ENCODE peak calls at places on chromosomes 6 and 20, in nine cellular contexts. One of them, this sample, is unnamed.

GRCh38 chr20:48904566-48905321 is 16.8 kb upstream of the ARFGEF2 start:
- DNase-seq in kidney tubule cell: peak
- DNase-seq in activated CD4-positive, alpha-beta T cell treated with anti-CD3 and anti-CD28 coated beads for 24 hours: peak
- DNase-seq in psoas muscle: no peak
- DNase-seq in NCI-H187: peak
- DNase-seq in GM06990: no peak
- DNase-seq in NCI-H2081: peak
- DNase-seq in iris pigment epithelial cell: peak
- DNase-seq in HT-29: peak
- DNase-seq in this sample: no peak

GRCh38 chr6:1774541-1774940 is 164.8 kb downstream of the FOXC1 start:
- DNase-seq in kidney tubule cell: peak
- DNase-seq in activated CD4-positive, alpha-beta T cell treated with anti-CD3 and anti-CD28 coated beads for 24 hours: no peak
- DNase-seq in psoas muscle: no peak
- DNase-seq in NCI-H187: no peak
- DNase-seq in GM06990: no peak
- DNase-seq in NCI-H2081: no peak
- DNase-seq in iris pigment epithelial cell: peak
- DNase-seq in HT-29: no peak
- DNase-seq in this sample: no peak

GRCh38 chr6:90764001-90764400 is 177.1 kb upstream of the MAP3K7 start:
- DNase-seq in kidney tubule cell: no peak
- DNase-seq in activated CD4-positive, alpha-beta T cell treated with anti-CD3 and anti-CD28 coated beads for 24 hours: no peak
- DNase-seq in psoas muscle: no peak
- DNase-seq in NCI-H187: no peak
- DNase-seq in GM06990: no peak
- DNase-seq in NCI-H2081: no peak
- DNase-seq in iris pigment epithelial cell: peak
- DNase-seq in HT-29: no peak
- DNase-seq in this sample: no peak

GRCh38 chr6:122718616-122719015 is 60.9 kb upstream of the FABP7 start:
- DNase-seq in kidney tubule cell: no peak
- DNase-seq in activated CD4-positive, alpha-beta T cell treated with anti-CD3 and anti-CD28 coated beads for 24 hours: no peak
- DNase-seq in psoas muscle: no peak
- DNase-seq in NCI-H187: no peak
- DNase-seq in GM06990: no peak
- DNase-seq in NCI-H2081: no peak
- DNase-seq in iris pigment epithelial cell: no peak
- DNase-seq in HT-29: no peak
- DNase-seq in this sample: no peak

GRCh38 chr6:10518461-10519216 is 2.5 kb upstream of the GCNT2 start:
- DNase-seq in kidney tubule cell: peak
- DNase-seq in activated CD4-positive, alpha-beta T cell treated with anti-CD3 and anti-CD28 coated beads for 24 hours: no peak
- DNase-seq in psoas muscle: no peak
- DNase-seq in NCI-H187: no peak
- DNase-seq in GM06990: no peak
- DNase-seq in NCI-H2081: no peak
- DNase-seq in iris pigment epithelial cell: peak
- DNase-seq in HT-29: peak
- DNase-seq in this sample: no peak

GRCh38 chr6:149933036-149933435 is 8.8 kb upstream of the ULBP2 start:
- DNase-seq in kidney tubule cell: no peak
- DNase-seq in activated CD4-positive, alpha-beta T cell treated with anti-CD3 and anti-CD28 coated beads for 24 hours: no peak
- DNase-seq in psoas muscle: no peak
- DNase-seq in NCI-H187: no peak
- DNase-seq in GM06990: no peak
- DNase-seq in NCI-H2081: no peak
- DNase-seq in iris pigment epithelial cell: no peak
- DNase-seq in HT-29: no peak
- DNase-seq in this sample: peak

GRCh38 chr20:31497838-31498540 is 16.3 kb upstream of the HM13 start:
- DNase-seq in kidney tubule cell: peak
- DNase-seq in activated CD4-positive, alpha-beta T cell treated with anti-CD3 and anti-CD28 coated beads for 24 hours: no peak
- DNase-seq in psoas muscle: peak
- DNase-seq in NCI-H187: no peak
- DNase-seq in GM06990: no peak
- DNase-seq in NCI-H2081: no peak
- DNase-seq in iris pigment epithelial cell: no peak
- DNase-seq in HT-29: no peak
- DNase-seq in this sample: no peak

GRCh38 chr6:7974932-7975763 is 64.6 kb upstream of the TXNDC5 start:
- DNase-seq in kidney tubule cell: peak
- DNase-seq in activated CD4-positive, alpha-beta T cell treated with anti-CD3 and anti-CD28 coated beads for 24 hours: no peak
- DNase-seq in psoas muscle: peak
- DNase-seq in NCI-H187: no peak
- DNase-seq in GM06990: no peak
- DNase-seq in NCI-H2081: no peak
- DNase-seq in iris pigment epithelial cell: peak
- DNase-seq in HT-29: peak
- DNase-seq in this sample: peak

GRCh38 chr6:6546318-6547110 is 42.0 kb upstream of the LY86 start:
- DNase-seq in kidney tubule cell: peak
- DNase-seq in activated CD4-positive, alpha-beta T cell treated with anti-CD3 and anti-CD28 coated beads for 24 hours: peak
- DNase-seq in psoas muscle: peak
- DNase-seq in NCI-H187: no peak
- DNase-seq in GM06990: peak
- DNase-seq in NCI-H2081: no peak
- DNase-seq in iris pigment epithelial cell: peak
- DNase-seq in HT-29: no peak
- DNase-seq in this sample: no peak

GRCh38 chr6:154868143-154868594 is 126.9 kb upstream of the TIAM2 start:
- DNase-seq in kidney tubule cell: peak
- DNase-seq in activated CD4-positive, alpha-beta T cell treated with anti-CD3 and anti-CD28 coated beads for 24 hours: no peak
- DNase-seq in psoas muscle: no peak
- DNase-seq in NCI-H187: no peak
- DNase-seq in GM06990: no peak
- DNase-seq in NCI-H2081: peak
- DNase-seq in iris pigment epithelial cell: peak
- DNase-seq in HT-29: peak
- DNase-seq in this sample: no peak

GRCh38 chr6:17865798-17866725 is 121.4 kb downstream of the KIF13A start:
- DNase-seq in kidney tubule cell: peak
- DNase-seq in activated CD4-positive, alpha-beta T cell treated with anti-CD3 and anti-CD28 coated beads for 24 hours: no peak
- DNase-seq in psoas muscle: peak
- DNase-seq in NCI-H187: no peak
- DNase-seq in GM06990: no peak
- DNase-seq in NCI-H2081: no peak
- DNase-seq in iris pigment epithelial cell: peak
- DNase-seq in HT-29: peak
- DNase-seq in this sample: peak

GRCh38 chr6:133817460-133818047 is 71.4 kb upstream of the TCF21 start:
- DNase-seq in kidney tubule cell: no peak
- DNase-seq in activated CD4-positive, alpha-beta T cell treated with anti-CD3 and anti-CD28 coated beads for 24 hours: peak
- DNase-seq in psoas muscle: no peak
- DNase-seq in NCI-H187: no peak
- DNase-seq in GM06990: peak
- DNase-seq in NCI-H2081: no peak
- DNase-seq in iris pigment epithelial cell: no peak
- DNase-seq in HT-29: no peak
- DNase-seq in this sample: no peak

GRCh38 chr6:111480988-111481830 is 1.8 kb downstream of the REV3L start:
- DNase-seq in kidney tubule cell: no peak
- DNase-seq in activated CD4-positive, alpha-beta T cell treated with anti-CD3 and anti-CD28 coated beads for 24 hours: no peak
- DNase-seq in psoas muscle: no peak
- DNase-seq in NCI-H187: peak
- DNase-seq in GM06990: no peak
- DNase-seq in NCI-H2081: no peak
- DNase-seq in iris pigment epithelial cell: no peak
- DNase-seq in HT-29: peak
- DNase-seq in this sample: no peak

GRCh38 chr6:109424946-109425345 is 15.5 kb downstream of the PPIL6 start:
- DNase-seq in kidney tubule cell: no peak
- DNase-seq in activated CD4-positive, alpha-beta T cell treated with anti-CD3 and anti-CD28 coated beads for 24 hours: no peak
- DNase-seq in psoas muscle: no peak
- DNase-seq in NCI-H187: no peak
- DNase-seq in GM06990: no peak
- DNase-seq in NCI-H2081: no peak
- DNase-seq in iris pigment epithelial cell: peak
- DNase-seq in HT-29: no peak
- DNase-seq in this sample: no peak

GRCh38 chr6:14804444-14805210 is 441.2 kb upstream of the JARID2 start:
- DNase-seq in kidney tubule cell: peak
- DNase-seq in activated CD4-positive, alpha-beta T cell treated with anti-CD3 and anti-CD28 coated beads for 24 hours: no peak
- DNase-seq in psoas muscle: peak
- DNase-seq in NCI-H187: no peak
- DNase-seq in GM06990: no peak
- DNase-seq in NCI-H2081: no peak
- DNase-seq in iris pigment epithelial cell: peak
- DNase-seq in HT-29: peak
- DNase-seq in this sample: peak

GRCh38 chr6:143596857-143597256 is 80.9 kb upstream of the PHACTR2 start:
- DNase-seq in kidney tubule cell: no peak
- DNase-seq in activated CD4-positive, alpha-beta T cell treated with anti-CD3 and anti-CD28 coated beads for 24 hours: no peak
- DNase-seq in psoas muscle: peak
- DNase-seq in NCI-H187: no peak
- DNase-seq in GM06990: no peak
- DNase-seq in NCI-H2081: no peak
- DNase-seq in iris pigment epithelial cell: peak
- DNase-seq in HT-29: no peak
- DNase-seq in this sample: no peak

GRCh38 chr20:37622728-37623127 is 71.1 kb upstream of the CTNNBL1 start:
- DNase-seq in kidney tubule cell: no peak
- DNase-seq in activated CD4-positive, alpha-beta T cell treated with anti-CD3 and anti-CD28 coated beads for 24 hours: no peak
- DNase-seq in psoas muscle: no peak
- DNase-seq in NCI-H187: no peak
- DNase-seq in GM06990: no peak
- DNase-seq in NCI-H2081: no peak
- DNase-seq in iris pigment epithelial cell: no peak
- DNase-seq in HT-29: no peak
- DNase-seq in this sample: no peak

GRCh38 chr6:138986578-138986977 is 1.5 kb downstream of the REPS1 start:
- DNase-seq in kidney tubule cell: peak
- DNase-seq in activated CD4-positive, alpha-beta T cell treated with anti-CD3 and anti-CD28 coated beads for 24 hours: no peak
- DNase-seq in psoas muscle: no peak
- DNase-seq in NCI-H187: no peak
- DNase-seq in GM06990: no peak
- DNase-seq in NCI-H2081: no peak
- DNase-seq in iris pigment epithelial cell: peak
- DNase-seq in HT-29: peak
- DNase-seq in this sample: no peak

GRCh38 chr6:161417712-161418457 is 144.0 kb upstream of the AGPAT4 start:
- DNase-seq in kidney tubule cell: peak
- DNase-seq in activated CD4-positive, alpha-beta T cell treated with anti-CD3 and anti-CD28 coated beads for 24 hours: no peak
- DNase-seq in psoas muscle: peak
- DNase-seq in NCI-H187: no peak
- DNase-seq in GM06990: no peak
- DNase-seq in NCI-H2081: peak
- DNase-seq in iris pigment epithelial cell: peak
- DNase-seq in HT-29: no peak
- DNase-seq in this sample: no peak

GRCh38 chr6:36423101-36423824 is 19.4 kb downstream of the PXT1 start:
- DNase-seq in kidney tubule cell: peak
- DNase-seq in activated CD4-positive, alpha-beta T cell treated with anti-CD3 and anti-CD28 coated beads for 24 hours: peak
- DNase-seq in psoas muscle: peak
- DNase-seq in NCI-H187: peak
- DNase-seq in GM06990: peak
- DNase-seq in NCI-H2081: peak
- DNase-seq in iris pigment epithelial cell: peak
- DNase-seq in HT-29: peak
- DNase-seq in this sample: peak

GRCh38 chr6:28553986-28554881 is 28.6 kb downstream of the GPX5 start:
- DNase-seq in kidney tubule cell: peak
- DNase-seq in activated CD4-positive, alpha-beta T cell treated with anti-CD3 and anti-CD28 coated beads for 24 hours: no peak
- DNase-seq in psoas muscle: no peak
- DNase-seq in NCI-H187: no peak
- DNase-seq in GM06990: no peak
- DNase-seq in NCI-H2081: no peak
- DNase-seq in iris pigment epithelial cell: no peak
- DNase-seq in HT-29: no peak
- DNase-seq in this sample: no peak

GRCh38 chr6:54308677-54309315 is 555 bp downstream of the TINAG start:
- DNase-seq in kidney tubule cell: peak
- DNase-seq in activated CD4-positive, alpha-beta T cell treated with anti-CD3 and anti-CD28 coated beads for 24 hours: no peak
- DNase-seq in psoas muscle: no peak
- DNase-seq in NCI-H187: no peak
- DNase-seq in GM06990: no peak
- DNase-seq in NCI-H2081: no peak
- DNase-seq in iris pigment epithelial cell: no peak
- DNase-seq in HT-29: peak
- DNase-seq in this sample: no peak

GRCh38 chr20:57659789-57660509 is 39.7 kb upstream of the ZBP1 start:
- DNase-seq in kidney tubule cell: no peak
- DNase-seq in activated CD4-positive, alpha-beta T cell treated with anti-CD3 and anti-CD28 coated beads for 24 hours: no peak
- DNase-seq in psoas muscle: peak
- DNase-seq in NCI-H187: no peak
- DNase-seq in GM06990: no peak
- DNase-seq in NCI-H2081: no peak
- DNase-seq in iris pigment epithelial cell: no peak
- DNase-seq in HT-29: no peak
- DNase-seq in this sample: peak

GRCh38 chr6:41723936-41724637 is 11.3 kb downstream of the TFEB start:
- DNase-seq in kidney tubule cell: no peak
- DNase-seq in activated CD4-positive, alpha-beta T cell treated with anti-CD3 and anti-CD28 coated beads for 24 hours: no peak
- DNase-seq in psoas muscle: peak
- DNase-seq in NCI-H187: no peak
- DNase-seq in GM06990: no peak
- DNase-seq in NCI-H2081: no peak
- DNase-seq in iris pigment epithelial cell: no peak
- DNase-seq in HT-29: no peak
- DNase-seq in this sample: no peak

GRCh38 chr6:7787137-7787575 is 61.3 kb downstream of the BMP6 start:
- DNase-seq in kidney tubule cell: no peak
- DNase-seq in activated CD4-positive, alpha-beta T cell treated with anti-CD3 and anti-CD28 coated beads for 24 hours: no peak
- DNase-seq in psoas muscle: no peak
- DNase-seq in NCI-H187: no peak
- DNase-seq in GM06990: no peak
- DNase-seq in NCI-H2081: no peak
- DNase-seq in iris pigment epithelial cell: peak
- DNase-seq in HT-29: no peak
- DNase-seq in this sample: no peak

GRCh38 chr20:57509665-57510237 is 15.2 kb downstream of the CTCFL start:
- DNase-seq in kidney tubule cell: peak
- DNase-seq in activated CD4-positive, alpha-beta T cell treated with anti-CD3 and anti-CD28 coated beads for 24 hours: no peak
- DNase-seq in psoas muscle: no peak
- DNase-seq in NCI-H187: no peak
- DNase-seq in GM06990: no peak
- DNase-seq in NCI-H2081: no peak
- DNase-seq in iris pigment epithelial cell: peak
- DNase-seq in HT-29: peak
- DNase-seq in this sample: peak

GRCh38 chr20:57661201-57662027 is 41.2 kb upstream of the ZBP1 start:
- DNase-seq in kidney tubule cell: no peak
- DNase-seq in activated CD4-positive, alpha-beta T cell treated with anti-CD3 and anti-CD28 coated beads for 24 hours: no peak
- DNase-seq in psoas muscle: peak
- DNase-seq in NCI-H187: no peak
- DNase-seq in GM06990: no peak
- DNase-seq in NCI-H2081: no peak
- DNase-seq in iris pigment epithelial cell: no peak
- DNase-seq in HT-29: no peak
- DNase-seq in this sample: peak

GRCh38 chr20:25859649-25860530 is 163.2 kb upstream of the ZNF337 start:
- DNase-seq in kidney tubule cell: peak
- DNase-seq in activated CD4-positive, alpha-beta T cell treated with anti-CD3 and anti-CD28 coated beads for 24 hours: peak
- DNase-seq in psoas muscle: peak
- DNase-seq in NCI-H187: no peak
- DNase-seq in GM06990: peak
- DNase-seq in NCI-H2081: peak
- DNase-seq in iris pigment epithelial cell: peak
- DNase-seq in HT-29: no peak
- DNase-seq in this sample: peak

GRCh38 chr20:24605937-24606455 is 136.6 kb downstream of the SYNDIG1 start:
- DNase-seq in kidney tubule cell: no peak
- DNase-seq in activated CD4-positive, alpha-beta T cell treated with anti-CD3 and anti-CD28 coated beads for 24 hours: no peak
- DNase-seq in psoas muscle: no peak
- DNase-seq in NCI-H187: no peak
- DNase-seq in GM06990: no peak
- DNase-seq in NCI-H2081: no peak
- DNase-seq in iris pigment epithelial cell: no peak
- DNase-seq in HT-29: no peak
- DNase-seq in this sample: peak

GRCh38 chr6:127422791-127423190 is 36.4 kb downstream of the KIAA0408 start:
- DNase-seq in kidney tubule cell: no peak
- DNase-seq in activated CD4-positive, alpha-beta T cell treated with anti-CD3 and anti-CD28 coated beads for 24 hours: no peak
- DNase-seq in psoas muscle: no peak
- DNase-seq in NCI-H187: no peak
- DNase-seq in GM06990: no peak
- DNase-seq in NCI-H2081: no peak
- DNase-seq in iris pigment epithelial cell: no peak
- DNase-seq in HT-29: no peak
- DNase-seq in this sample: no peak